ENCODE peak calls at places on chromosomes 13 and 19, in four cellular contexts. W is IMR-90, H is ascending aorta, I is suprapubic skin. T is an unnamed sample.
A peak's percentile ranks its signal among the peaks of the same experiment; 100 is the strongest.

GRCh38 chr19:3683866-3684816 is 16.1 kb downstream of the PIP5K1C start:
- DNase-seq in I (no peak), H (no peak), W (peak; percentile 31), T (no peak)

GRCh38 chr13:94343243-94343585 is 136.3 kb downstream of the DCT start:
- DNase-seq in W (peak; percentile 52), I (no peak), H (peak; percentile 67), T (no peak)

GRCh38 chr13:50588736-50589135 is 254.8 kb downstream of the DLEU7 start:
- DNase-seq in H (no peak), I (no peak), W (no peak), T (no peak)

GRCh38 chr19:12800873-12801465 is 631 bp downstream of the PRDX2 start:
- DNase-seq in W (no peak), H (no peak), I (no peak), T (no peak)

GRCh38 chr19:5706876-5707573 is 12.9 kb downstream of the LONP1 start:
- DNase-seq in W (no peak), H (no peak), I (no peak), T (no peak)

GRCh38 chr19:3573162-3573857 is 566 bp downstream of the HMG20B start:
- DNase-seq in I (no peak), H (no peak), W (no peak), T (no peak)

GRCh38 chr13:51324714-51325440 is 14.6 kb upstream of the SERPINE3 start:
- DNase-seq in H (no peak), I (no peak), W (no peak), T (no peak)

GRCh38 chr19:18399008-18399407 is 1.6 kb upstream of the LRRC25 start:
- DNase-seq in I (no peak), W (peak; percentile 87), H (no peak), T (no peak)

GRCh38 chr13:19597523-19597922 is 35.9 kb upstream of the MPHOSPH8 start:
- DNase-seq in W (peak; percentile 86), H (no peak), I (no peak), T (no peak)

GRCh38 chr13:99265823-99266426 is 7.7 kb upstream of the GPR18 start:
- DNase-seq in I (no peak), H (no peak), W (peak; percentile 63), T (peak; percentile 63)

GRCh38 chr19:45419396-45419795 is 4.3 kb downstream of the ERCC1 start:
- DNase-seq in H (no peak), I (no peak), W (no peak), T (no peak)

GRCh38 chr13:79492313-79492798 is 11.4 kb downstream of the NDFIP2 start:
- DNase-seq in W (peak; percentile 13), I (no peak), H (no peak), T (no peak)

GRCh38 chr19:56837492-56837891 is 3.0 kb downstream of the PEG3 start:
- DNase-seq in I (peak; percentile 77), W (no peak), H (peak; percentile 86), T (no peak)

GRCh38 chr19:2081873-2082810 is 14.0 kb downstream of the MOB3A start:
- DNase-seq in I (no peak), H (no peak), W (no peak), T (peak; percentile 74)

GRCh38 chr13:31094331-31095015 is 67.2 kb downstream of the HSPH1 start:
- DNase-seq in H (peak; percentile 9), I (no peak), W (no peak), T (no peak)

GRCh38 chr13:40247845-40248244 is 418.6 kb downstream of the FOXO1 start:
- DNase-seq in W (no peak), H (no peak), I (no peak), T (no peak)

GRCh38 chr19:47310819-47311218 is 1.2 kb downstream of the C5AR1 start:
- DNase-seq in W (peak; percentile 21), I (no peak), H (no peak), T (no peak)

GRCh38 chr19:43767818-43768217 is 13.0 kb downstream of the KCNN4 start:
- DNase-seq in I (no peak), W (no peak), H (no peak), T (no peak)

GRCh38 chr19:30103981-30104380 is 161.9 kb downstream of the URI1 start:
- DNase-seq in W (no peak), I (no peak), H (no peak), T (no peak)

GRCh38 chr19:6378036-6378435 is 2.3 kb upstream of the PSPN start:
- DNase-seq in H (no peak), I (no peak), W (peak; percentile 41), T (no peak)

GRCh38 chr19:2640563-2641331 is 61.7 kb downstream of the GNG7 start:
- DNase-seq in I (no peak), W (no peak), H (no peak), T (no peak)

GRCh38 chr13:99984463-99985242 is 3.1 kb downstream of the ZIC2 start:
- DNase-seq in I (no peak), W (no peak), H (no peak), T (no peak)

GRCh38 chr19:33697766-33698165 is 76.0 kb downstream of the CHST8 start:
- DNase-seq in W (no peak), I (peak; percentile 50), H (no peak), T (no peak)

GRCh38 chr13:58906329-58907007 is 1257.3 kb downstream of the DIAPH3 start:
- DNase-seq in I (no peak), W (no peak), H (no peak), T (no peak)

GRCh38 chr13:24827799-24828198 is 63.8 kb downstream of the RNF17 start:
- DNase-seq in W (no peak), H (no peak), I (no peak), T (no peak)

GRCh38 chr19:1019980-1020867 is 699 bp downstream of the TMEM259 start:
- DNase-seq in W (no peak), I (no peak), H (no peak), T (no peak)

GRCh38 chr19:41711376-41712261 is 3.2 kb downstream of the CEACAM5 start:
- DNase-seq in H (no peak), I (no peak), W (no peak), T (no peak)

GRCh38 chr13:96824110-96824509 is 170.2 kb downstream of the OXGR1 start:
- DNase-seq in H (no peak), I (no peak), W (no peak), T (no peak)

GRCh38 chr19:10762656-10763055 is 44.8 kb downstream of the DNM2 start:
- DNase-seq in H (no peak), W (no peak), I (no peak), T (no peak)

GRCh38 chr13:33189470-33189869 is 96.1 kb downstream of the STARD13 start:
- DNase-seq in H (no peak), I (no peak), W (no peak), T (no peak)

GRCh38 chr13:33184530-33184929 is 101.0 kb downstream of the STARD13 start:
- DNase-seq in I (no peak), H (no peak), W (no peak), T (no peak)

GRCh38 chr13:33185853-33186252 is 99.7 kb downstream of the STARD13 start:
- DNase-seq in H (no peak), W (no peak), I (no peak), T (no peak)

GRCh38 chr13:33188093-33188882 is 97.3 kb downstream of the STARD13 start:
- DNase-seq in W (peak; percentile 57), I (no peak), H (no peak), T (no peak)

GRCh38 chr13:33186851-33187250 is 98.7 kb downstream of the STARD13 start:
- DNase-seq in I (no peak), H (no peak), W (peak; percentile 89), T (no peak)
- H3K4me1 ChIP-seq in I (peaks cover 24% of the 10 kb centered on the region), H (no peaks in the 10 kb centered on the region), W (peaks cover 32% of the 10 kb centered on the region), T (no peaks in the 10 kb centered on the region)

GRCh38 chr19:14127176-14127575 is 9.2 kb downstream of the ASF1B start:
- DNase-seq in I (no peak), H (no peak), W (no peak), T (no peak)
- H3K36me3 ChIP-seq in I (no peaks in the 10 kb centered on the region), H (no peaks in the 10 kb centered on the region), W (no peaks in the 10 kb centered on the region), T (no peaks in the 10 kb centered on the region)

GRCh38 chr19:15321739-15322138 is 10.6 kb downstream of the BRD4 start:
- DNase-seq in W (no peak), H (no peak), I (no peak), T (no peak)

GRCh38 chr19:15323496-15324235 is 8.7 kb downstream of the BRD4 start:
- DNase-seq in I (peak; percentile 71), W (peak; percentile 53), H (peak; percentile 73), T (no peak)

GRCh38 chr19:15317392-15318011 is 14.8 kb downstream of the BRD4 start:
- DNase-seq in I (no peak), W (peak; percentile 80), H (no peak), T (no peak)

GRCh38 chr19:15318241-15318691 is 14.1 kb downstream of the BRD4 start:
- DNase-seq in H (no peak), W (peak; percentile 42), I (peak; percentile 43), T (no peak)

DNA sequence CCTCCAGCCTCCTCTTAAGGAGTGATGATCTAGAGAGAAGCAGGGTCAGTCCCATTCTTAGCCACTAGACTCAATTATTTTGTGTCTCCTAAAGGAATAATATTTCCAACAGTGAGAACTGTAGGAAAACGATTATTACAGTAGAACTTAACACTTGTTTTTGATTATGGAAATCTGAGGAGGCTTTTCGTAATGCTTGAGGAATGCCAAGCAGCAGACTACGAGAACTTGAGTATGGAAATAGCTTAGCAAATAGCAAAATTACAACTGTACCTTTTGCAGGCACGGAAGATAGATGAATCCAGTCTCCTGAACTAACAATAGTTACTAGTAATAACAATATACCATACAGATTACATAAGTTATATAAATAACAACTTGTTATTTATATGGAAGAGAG is 12.2 kb downstream of the BRD4 start:
- DNase-seq in W (peak; percentile 73), I (no peak), H (no peak), T (no peak)
- H3K4me1 ChIP-seq in W (peaks cover 53% of the 10 kb centered on the region), I (peaks cover 93% of the 10 kb centered on the region), H (peaks cover 19% of the 10 kb centered on the region), T (peaks cover 89% of the 10 kb centered on the region)

GRCh38 chr19:50628551-50628950 is 11.1 kb downstream of the SYT3 start:
- DNase-seq in H (no peak), I (no peak), W (no peak), T (no peak)
- H3K36me3 ChIP-seq in H (no peaks in the 10 kb centered on the region), I (no peaks in the 10 kb centered on the region), W (no peaks in the 10 kb centered on the region), T (no peaks in the 10 kb centered on the region)